ENCODE peak calls at places on chromosomes 7 and 10, in ten cellular contexts. D, Q, J, K, U, Z, O, A, I and R are unnamed samples.

GRCh38 chr7:134845461-134845860 is 66.0 kb downstream of the CALD1 start:
- DNase-seq in D (peak; percentile 40), Q (peak; percentile 45), J (no peak), K (no peak), U (peak; percentile 34), Z (peak; percentile 38), O (peak; percentile 53), A (no peak), I (no peak), R (no peak)

GRCh38 chr10:5840314-5841307 is 27.4 kb upstream of the GDI2 start:
- DNase-seq in D (no peak), Q (peak; percentile 83), J (no peak), K (no peak), U (no peak), Z (no peak), O (no peak), A (peak; percentile 49), I (no peak), R (no peak)

GRCh38 chr10:80487791-80488538 is 33.9 kb downstream of the TSPAN14 start:
- DNase-seq in D (peak; percentile 42), Q (no peak), J (no peak), K (no peak), U (no peak), Z (no peak), O (no peak), A (no peak), I (no peak), R (peak; percentile 90)

GRCh38 chr7:121303422-121304171 is 25.2 kb upstream of the WNT16 start:
- DNase-seq in D (no peak), Q (no peak), J (no peak), K (no peak), U (no peak), Z (no peak), O (no peak), A (no peak), I (no peak), R (no peak)

GRCh38 chr10:115762029-115762428 is 511.0 kb downstream of the GFRA1 start:
- DNase-seq in D (no peak), Q (no peak), J (no peak), K (no peak), U (no peak), Z (no peak), O (no peak), A (no peak), I (no peak), R (no peak)

GRCh38 chr7:29879609-29880008 is 73.3 kb downstream of the WIPF3 start:
- DNase-seq in D (no peak), Q (peak; percentile 69), J (no peak), K (no peak), U (no peak), Z (peak; percentile 44), O (no peak), A (peak; percentile 47), I (no peak), R (no peak)

GRCh38 chr10:45235823-45236222 is 79.6 kb downstream of the OR13A1 start:
- DNase-seq in D (no peak), Q (peak; percentile 75), J (no peak), K (no peak), U (no peak), Z (peak; percentile 88), O (no peak), A (no peak), I (no peak), R (no peak)

GRCh38 chr7:73448609-73449008 is 15.0 kb downstream of the FZD9 start:
- DNase-seq in D (no peak), Q (no peak), J (no peak), K (no peak), U (no peak), Z (no peak), O (no peak), A (no peak), I (no peak), R (no peak)

GRCh38 chr7:55236454-55236853 is 128.7 kb upstream of the LANCL2 start:
- DNase-seq in D (no peak), Q (no peak), J (no peak), K (no peak), U (no peak), Z (no peak), O (no peak), A (no peak), I (no peak), R (no peak)

GRCh38 chr7:158541330-158542010 is 46.2 kb downstream of the PTPRN2 start:
- DNase-seq in D (no peak), Q (no peak), J (no peak), K (no peak), U (no peak), Z (no peak), O (no peak), A (no peak), I (no peak), R (no peak)

GRCh38 chr10:44886966-44887365 is 24.2 kb upstream of the TMEM72 start:
- DNase-seq in D (no peak), Q (no peak), J (no peak), K (no peak), U (no peak), Z (no peak), O (no peak), A (no peak), I (no peak), R (peak; percentile 44)

GRCh38 chr7:132066776-132067175 is 509.5 kb downstream of the PLXNA4 start:
- DNase-seq in D (no peak), Q (peak; percentile 38), J (no peak), K (no peak), U (no peak), Z (no peak), O (no peak), A (peak; percentile 53), I (no peak), R (no peak)

GRCh38 chr10:84097787-84098353 is 41.4 kb upstream of the GHITM start:
- DNase-seq in D (peak; percentile 3), Q (peak; percentile 34), J (no peak), K (no peak), U (no peak), Z (no peak), O (no peak), A (no peak), I (no peak), R (no peak)

GRCh38 chr10:63173468-63174227 is 40.5 kb downstream of the NRBF2 start:
- DNase-seq in D (no peak), Q (no peak), J (no peak), K (no peak), U (no peak), Z (no peak), O (no peak), A (no peak), I (no peak), R (no peak)

GRCh38 chr10:30629653-30630052 is at the start of gene LYZL2:
- DNase-seq in D (no peak), Q (no peak), J (no peak), K (no peak), U (no peak), Z (no peak), O (no peak), A (no peak), I (no peak), R (no peak)

GRCh38 chr7:27156508-27156898 is at the start of gene HOXA7:
- DNase-seq in D (no peak), Q (no peak), J (no peak), K (peak; percentile 65), U (no peak), Z (no peak), O (no peak), A (no peak), I (peak; percentile 93), R (no peak)

GRCh38 chr7:64879800-64880199 is 23.3 kb upstream of the ZNF273 start:
- DNase-seq in D (no peak), Q (no peak), J (no peak), K (no peak), U (no peak), Z (no peak), O (no peak), A (no peak), I (no peak), R (peak; percentile 56)

GRCh38 chr7:17139081-17139480 is 159.4 kb upstream of the AHR start:
- DNase-seq in D (peak; percentile 49), Q (no peak), J (no peak), K (no peak), U (no peak), Z (no peak), O (no peak), A (no peak), I (no peak), R (no peak)

GRCh38 chr7:27346531-27347260 is 104.1 kb downstream of the EVX1 start:
- DNase-seq in D (no peak), Q (peak; percentile 85), J (no peak), K (no peak), U (peak; percentile 83), Z (peak; percentile 94), O (peak; percentile 75), A (peak; percentile 25), I (no peak), R (no peak)